ENCODE peak calls at places on chromosomes 1 and 21, in six cellular contexts. F is psoas muscle, J is T-helper 17 cell, Z is mucosa of descending colon, P is heart left ventricle, L is A673. Y is an unnamed sample. For H3K9me3, the result is how much of the 10 kb centered on the place peaks cover.

GRCh38 chr1:235919797-235920475 is 53.2 kb upstream of the LYST start:
- DNase-seq in F (no peak), J (no peak), Z (peak), P (no peak), L (no peak), Y (no peak)

GRCh38 chr21:33403786-33404571 is 766 bp downstream of the IFNGR2 start:
- DNase-seq in F (peak), J (peak), Z (peak), P (peak), L (peak), Y (peak)

GRCh38 chr1:22889213-22889827 is 83.3 kb downstream of the LACTBL1 start:
- DNase-seq in F (no peak), J (no peak), Z (peak), P (no peak), L (peak), Y (no peak)

GRCh38 chr1:171128463-171128862 is 37.8 kb downstream of the FMO3 start:
- DNase-seq in F (no peak), J (no peak), Z (no peak), P (no peak), L (no peak), Y (no peak)

GRCh38 chr1:27816921-27817630 is 13.5 kb upstream of the PPP1R8 start:
- DNase-seq in F (no peak), J (no peak), Z (peak), P (no peak), L (peak), Y (no peak)

GRCh38 chr1:17540255-17541001 is 930 bp downstream of the ARHGEF10L start:
- DNase-seq in F (peak), J (no peak), Z (peak), P (peak), L (no peak), Y (no peak)

GRCh38 chr1:85068846-85069245 is 20.5 kb upstream of the MCOLN3 start:
- DNase-seq in F (no peak), J (no peak), Z (no peak), P (no peak), L (no peak), Y (no peak)

GRCh38 chr1:228031276-228031995 is 24.6 kb downstream of the WNT3A start:
- DNase-seq in F (no peak), J (no peak), Z (no peak), P (no peak), L (no peak), Y (no peak)

GRCh38 chr1:25819496-25820246 is at the start of gene MTFR1L:
- DNase-seq in F (peak), J (peak), Z (peak), P (peak), L (peak), Y (peak)

GRCh38 chr1:5481889-5482288 is 510.3 kb downstream of the NPHP4 start:
- DNase-seq in F (no peak), J (no peak), Z (peak), P (no peak), L (peak), Y (no peak)

GRCh38 chr1:171788696-171789095 is 7.2 kb downstream of the METTL13 start:
- DNase-seq in F (no peak), J (no peak), Z (no peak), P (no peak), L (no peak), Y (no peak)

DNA sequence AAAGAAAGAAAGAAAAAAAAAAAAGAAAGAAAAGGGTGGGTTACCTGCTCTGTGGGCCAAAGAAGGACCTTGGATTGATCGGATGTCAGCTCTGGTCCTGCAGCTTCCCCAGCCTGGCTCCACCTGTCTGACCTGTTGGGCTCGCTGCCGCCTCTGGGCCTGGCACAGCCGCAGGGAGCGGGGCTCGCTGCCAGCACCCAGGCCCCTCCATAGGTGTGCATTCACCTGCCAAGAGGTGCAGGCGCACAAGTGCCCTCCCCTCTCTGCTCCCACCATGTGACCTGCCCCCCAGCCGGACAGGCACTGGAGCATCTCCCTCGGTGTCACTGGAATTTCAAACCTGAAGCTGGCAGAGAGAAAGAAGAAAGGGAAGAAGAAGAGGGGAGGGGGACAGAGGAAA is 33.1 kb upstream of the GPR157 start:
- DNase-seq in F (no peak), J (no peak), Z (no peak), P (no peak), L (no peak), Y (peak)
- H3K9me3 ChIP-seq in F (under half), J (under half), Z (under half), P (under half), L (under half), Y (under half)

DNA sequence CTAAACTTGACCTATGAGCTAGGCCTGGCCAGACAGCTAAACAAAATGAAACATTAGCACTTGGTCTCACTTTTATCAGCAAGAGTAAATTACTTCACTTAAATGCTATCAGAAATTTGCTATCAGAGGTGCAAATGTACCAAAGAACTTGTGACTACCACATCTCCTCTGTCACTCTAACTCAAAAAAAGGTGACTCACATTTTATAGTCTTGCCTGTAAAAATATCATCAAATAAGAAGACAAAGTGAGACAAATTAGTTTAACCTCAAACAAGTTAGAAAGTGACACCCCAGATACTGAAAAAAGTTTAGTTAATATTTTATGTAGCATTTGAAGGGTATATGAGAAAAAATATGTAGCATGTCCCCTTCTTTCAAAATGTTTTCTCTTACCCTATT is 76.9 kb downstream of the EPS15 start:
- DNase-seq in F (no peak), J (no peak), Z (no peak), P (no peak), L (no peak), Y (no peak)
- H3K9me3 ChIP-seq in F (under half), J (under half), Z (under half), P (under half), L (under half), Y (under half)

GRCh38 chr1:152220166-152221163 is 3.5 kb downstream of the HRNR start:
- DNase-seq in F (no peak), J (no peak), Z (no peak), P (no peak), L (no peak), Y (no peak)
- H3K9me3 ChIP-seq in F (under half), J (under half), Z (under half), P (under half), L (under half), Y (under half)

GRCh38 chr1:82894635-82895034 is 1093.9 kb downstream of the ADGRL2 start:
- DNase-seq in F (no peak), J (no peak), Z (no peak), P (no peak), L (no peak), Y (no peak)

GRCh38 chr1:82893712-82894111 is 1093.0 kb downstream of the ADGRL2 start:
- DNase-seq in F (no peak), J (no peak), Z (no peak), P (no peak), L (no peak), Y (no peak)

GRCh38 chr1:82899017-82899416 is 1098.3 kb downstream of the ADGRL2 start:
- DNase-seq in F (no peak), J (no peak), Z (no peak), P (no peak), L (no peak), Y (no peak)

GRCh38 chr1:82901118-82901517 is 1097.8 kb downstream of the TTLL7 start:
- DNase-seq in F (no peak), J (no peak), Z (no peak), P (no peak), L (no peak), Y (no peak)

DNA sequence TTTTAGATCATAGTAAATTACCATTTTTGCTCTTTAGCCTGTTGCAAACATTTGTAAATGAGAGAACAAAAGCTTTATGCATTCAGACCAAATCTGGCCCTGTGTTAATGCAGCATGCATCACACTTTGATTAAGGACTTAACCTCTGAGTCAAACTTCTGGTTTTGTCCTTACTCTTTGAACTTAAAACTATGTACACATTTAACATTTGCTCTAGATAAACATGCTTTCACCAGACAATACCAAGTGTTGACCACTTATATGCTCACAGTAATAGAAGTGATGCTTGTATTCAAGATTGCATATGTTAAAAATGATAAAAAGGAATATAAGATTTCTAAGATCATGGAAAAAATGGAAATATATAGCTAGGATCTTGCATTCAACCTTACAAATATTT is 1095.3 kb downstream of the ADGRL2 start:
- DNase-seq in F (no peak), J (no peak), Z (no peak), P (no peak), L (no peak), Y (no peak)
- H3K9me3 ChIP-seq in F (under half), J (under half), Z (under half), P (under half), L (under half), Y (under half)

DNA sequence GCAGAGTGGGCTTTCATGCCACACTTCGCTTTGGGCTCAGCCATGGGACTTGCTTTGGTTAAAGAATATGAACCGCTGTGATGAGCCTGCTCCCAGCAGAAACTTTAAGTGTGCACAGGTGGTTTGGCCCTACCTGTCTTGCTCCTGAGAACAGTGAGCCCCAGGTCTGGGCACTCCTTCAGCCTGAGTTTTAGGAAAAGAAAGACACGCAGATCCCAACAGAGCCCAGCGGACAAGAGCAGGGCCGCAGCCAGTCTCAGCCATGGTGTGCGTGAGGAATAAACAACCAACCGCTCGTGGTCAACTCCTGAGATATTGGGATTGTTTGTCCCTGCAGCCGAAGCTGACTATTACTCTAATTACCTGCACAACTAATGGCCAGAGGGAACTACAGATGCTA is 217.1 kb upstream of the C1orf174 start:
- DNase-seq in F (no peak), J (no peak), Z (no peak), P (no peak), L (no peak), Y (peak)
- H3K9me3 ChIP-seq in F (under half), J (under half), Z (under half), P (under half), L (under half), Y (under half)

DNA sequence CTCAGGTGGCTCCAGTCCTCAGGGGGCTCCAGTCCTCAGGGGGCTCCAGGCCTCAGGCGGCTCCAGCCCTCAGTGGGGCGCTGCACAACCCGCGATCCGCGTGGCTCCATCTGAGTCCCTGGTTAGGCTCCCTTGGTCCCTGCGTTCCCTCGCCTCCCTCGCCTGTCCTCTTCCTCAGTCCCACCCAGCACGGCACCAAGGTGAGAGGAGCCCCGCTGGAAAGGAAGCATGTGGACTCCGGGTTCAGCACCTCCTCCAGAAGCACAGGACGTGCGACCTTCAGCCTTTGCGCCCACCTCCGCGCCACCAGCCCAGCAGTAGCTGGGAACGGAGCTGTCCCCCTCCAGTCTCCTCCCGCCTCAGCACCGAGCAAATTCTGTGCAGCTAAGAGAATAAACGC is 8.1 kb upstream of the OR2M5 start:
- DNase-seq in F (no peak), J (no peak), Z (no peak), P (no peak), L (no peak), Y (no peak)
- H3K9me3 ChIP-seq in F (under half), J (under half), Z (under half), P (under half), L (under half), Y (under half)

Y was measured in breast epithelium.